ENCODE peak calls at places on chromosomes 12 and 14, in six cellular contexts. T, C, U, V, L and G are unnamed samples.
A peak's percentile ranks its signal among the peaks of the same experiment; 100 is the strongest.

GRCh38 chr12:83573676-83574075 is 887.0 kb downstream of the TMTC2 start:
- DNase-seq in C (no peak), V (peak; percentile 50), T (no peak), L (peak; percentile 50), U (no peak), G (peak; percentile 80)

GRCh38 chr12:131455581-131456110 is 255.2 kb upstream of the SFSWAP start:
- DNase-seq in V (no peak), L (no peak), C (no peak), T (no peak), U (no peak), G (peak; percentile 48)

GRCh38 chr12:92987846-92988621 is 58.9 kb upstream of the EEA1 start:
- DNase-seq in U (no peak), T (peak; percentile 32), L (no peak), C (no peak), V (peak; percentile 62), G (no peak)

GRCh38 chr14:100822921-100823320 is 3.0 kb upstream of the MEG3 start:
- DNase-seq in T (no peak), C (no peak), L (no peak), V (no peak), U (no peak), G (no peak)

GRCh38 chr12:118144499-118144898 is 8.6 kb downstream of the PEBP1 start:
- DNase-seq in T (no peak), L (no peak), C (no peak), U (no peak), V (no peak), G (no peak)

GRCh38 chr12:15230751-15231150 is 9.5 kb upstream of the RERG start:
- DNase-seq in C (no peak), U (no peak), V (no peak), T (no peak), L (no peak), G (no peak)

GRCh38 chr14:97301931-97302559 is 504.9 kb downstream of the VRK1 start:
- DNase-seq in C (no peak), U (no peak), T (no peak), L (no peak), V (no peak), G (no peak)

GRCh38 chr12:38384816-38385491 is 68.4 kb downstream of the ALG10B start:
- DNase-seq in L (peak; percentile 17), V (peak; percentile 97), T (no peak), C (peak; percentile 2), U (no peak), G (no peak)

GRCh38 chr12:16807731-16808130 is 201.8 kb upstream of the LMO3 start:
- DNase-seq in L (no peak), T (no peak), C (no peak), U (no peak), V (no peak), G (no peak)

GRCh38 chr14:73237219-73237785 is at the start of gene PAPLN:
- DNase-seq in U (no peak), V (peak; percentile 14), C (no peak), T (no peak), L (peak; percentile 29), G (peak; percentile 90)

GRCh38 chr12:113070117-113070906 is 13.8 kb downstream of the DTX1 start:
- DNase-seq in U (no peak), L (no peak), C (no peak), V (no peak), T (peak; percentile 36), G (no peak)

GRCh38 chr12:63919758-63920157 is 75.3 kb downstream of the SRGAP1 start:
- DNase-seq in L (no peak), T (no peak), U (no peak), V (no peak), C (no peak), G (no peak)

GRCh38 chr12:120314220-120314619 is 12.1 kb downstream of the SIRT4 start:
- DNase-seq in V (peak; percentile 42), C (no peak), T (no peak), L (peak; percentile 39), U (no peak), G (no peak)

GRCh38 chr14:70121521-70121920 is 67.2 kb downstream of the SLC8A3 start:
- DNase-seq in C (peak; percentile 8), L (no peak), U (no peak), T (no peak), V (no peak), G (no peak)

GRCh38 chr12:132153501-132154340 is 9.5 kb downstream of the NOC4L start:
- DNase-seq in C (peak; percentile 84), L (peak; percentile 85), T (peak; percentile 46), U (peak; percentile 62), V (peak; percentile 80), G (no peak)

GRCh38 chr12:67925077-67925476 is 64.2 kb upstream of the IFNG-AS1 start:
- DNase-seq in V (peak; percentile 58), L (no peak), U (no peak), T (no peak), C (no peak), G (no peak)

GRCh38 chr12:64608901-64609542 is 1.3 kb upstream of the RASSF3 start:
- DNase-seq in V (peak; percentile 87), T (no peak), L (peak; percentile 84), U (peak; percentile 22), C (peak; percentile 22), G (peak; percentile 20)

GRCh38 chr12:103677341-103677740 is 90.3 kb downstream of the STAB2 start:
- DNase-seq in T (no peak), V (peak; percentile 51), L (no peak), U (no peak), C (no peak), G (no peak)

GRCh38 chr14:59583755-59584154 is 7.1 kb upstream of the CCDC175 start:
- DNase-seq in T (no peak), C (no peak), U (no peak), V (no peak), L (no peak), G (no peak)

GRCh38 chr12:67562513-67563287 is 85.8 kb upstream of the DYRK2 start:
- DNase-seq in T (no peak), C (no peak), V (no peak), U (no peak), L (no peak), G (no peak)

GRCh38 chr14:74619672-74620131 is 7.7 kb upstream of the LTBP2 start:
- DNase-seq in C (no peak), T (no peak), L (peak; percentile 97), V (peak; percentile 8), U (no peak), G (peak; percentile 72)

GRCh38 chr12:119772431-119772830 is 104.5 kb downstream of the PRKAB1 start:
- DNase-seq in V (no peak), T (no peak), U (no peak), C (no peak), L (no peak), G (no peak)

GRCh38 chr14:94850332-94851211 is 80.7 kb upstream of the GSC start:
- DNase-seq in C (no peak), L (no peak), V (no peak), U (no peak), T (no peak), G (peak; percentile 35)

GRCh38 chr12:45477526-45477925 is 252.0 kb upstream of the ARID2 start:
- DNase-seq in T (no peak), C (no peak), U (no peak), L (no peak), V (no peak), G (no peak)

GRCh38 chr12:63226792-63227463 is 75.9 kb upstream of the AVPR1A start:
- DNase-seq in V (no peak), T (no peak), U (no peak), C (no peak), L (no peak), G (no peak)

GRCh38 chr14:72402429-72402772 is 470.2 kb downstream of the RGS6 start:
- DNase-seq in L (no peak), U (no peak), V (no peak), T (no peak), C (no peak), G (no peak)

GRCh38 chr12:127594351-127594970 is 672.5 kb upstream of the TMEM132C start:
- DNase-seq in T (no peak), V (no peak), L (no peak), C (no peak), U (no peak), G (no peak)

GRCh38 chr12:96397756-96398421 is 2.4 kb downstream of the CDK17 start:
- DNase-seq in V (no peak), U (no peak), T (no peak), C (no peak), L (peak; percentile 28), G (no peak)

GRCh38 chr14:49692191-49692757 is 646 bp upstream of the KLHDC1 start:
- DNase-seq in L (peak; percentile 45), C (no peak), V (peak; percentile 10), U (no peak), T (no peak), G (no peak)

GRCh38 chr14:74947353-74948227 is 7.8 kb downstream of the PGF start:
- DNase-seq in V (no peak), U (no peak), T (no peak), C (no peak), L (no peak), G (no peak)

GRCh38 chr12:132606927-132607326 is 3.5 kb downstream of the LRCOL1 start:
- DNase-seq in L (no peak), V (no peak), U (no peak), T (no peak), C (no peak), G (no peak)

GRCh38 chr14:102593841-102594170 is 1.4 kb downstream of the RCOR1 start:
- DNase-seq in V (peak; percentile 16), L (no peak), C (no peak), U (no peak), T (no peak), G (no peak)

GRCh38 chr14:71592361-71592760 is 339.9 kb upstream of the RGS6 start:
- DNase-seq in U (no peak), C (no peak), V (no peak), T (no peak), L (no peak), G (no peak)

GRCh38 chr14:85584481-85584880 is 54.5 kb downstream of the FLRT2 start:
- DNase-seq in T (no peak), C (no peak), U (no peak), V (no peak), L (no peak), G (no peak)